ENCODE peak calls at places on chromosomes 12 and 14, in six cellular contexts. I is left ventricle myocardium inferior, F is DND-41, S is HFF-Myc, G is esophagus squamous epithelium, D is fibroblast of lung. O is an unnamed sample.

GRCh38 chr14:99080306-99080705 is 191.7 kb downstream of the BCL11B start:
- DNase-seq in I (no peak), F (no peak), S (no peak), G (no peak), D (no peak), O (no peak)

GRCh38 chr12:30753233-30753632 is 1.5 kb downstream of the CAPRIN2 start:
- DNase-seq in I (no peak), F (peak), S (no peak), G (no peak), D (peak), O (no peak)

GRCh38 chr14:68951051-68951797 is 27.9 kb downstream of the ACTN1 start:
- DNase-seq in I (peak), F (no peak), S (peak), G (no peak), D (peak), O (peak)

GRCh38 chr12:107375231-107375630 is 281.9 kb upstream of the CRY1 start:
- DNase-seq in I (no peak), F (no peak), S (no peak), G (no peak), D (no peak), O (no peak)

GRCh38 chr14:72472845-72473244 is 421.1 kb downstream of the DPF3 start:
- DNase-seq in I (no peak), F (no peak), S (no peak), G (no peak), D (no peak), O (no peak)

GRCh38 chr12:8036366-8036765 is 3.9 kb downstream of the FOXJ2 start:
- DNase-seq in I (peak), F (no peak), S (no peak), G (no peak), D (peak), O (no peak)

GRCh38 chr14:28830115-28830534 is 63.5 kb downstream of the FOXG1 start:
- DNase-seq in I (no peak), F (no peak), S (no peak), G (no peak), D (no peak), O (no peak)

GRCh38 chr14:99267871-99268775 is 3.9 kb downstream of the BCL11B start:
- DNase-seq in I (no peak), F (peak), S (no peak), G (no peak), D (no peak), O (no peak)

GRCh38 chr12:31506907-31507306 is 84.0 kb downstream of the DENND5B start:
- DNase-seq in I (no peak), F (no peak), S (no peak), G (no peak), D (peak), O (no peak)

GRCh38 chr14:75370416-75371205 is 57.2 kb upstream of the JDP2 start:
- DNase-seq in I (no peak), F (no peak), S (no peak), G (no peak), D (no peak), O (no peak)

GRCh38 chr14:73209943-73210342 is 27.4 kb upstream of the PAPLN start:
- DNase-seq in I (no peak), F (no peak), S (no peak), G (no peak), D (peak), O (no peak)

GRCh38 chr14:49552630-49553029 is 33.5 kb downstream of the RPS29 start:
- DNase-seq in I (no peak), F (no peak), S (no peak), G (no peak), D (no peak), O (no peak)

GRCh38 chr12:124036117-124037109 is 63.4 kb downstream of the ZNF664 start:
- DNase-seq in I (no peak), F (peak), S (no peak), G (no peak), D (peak), O (no peak)

GRCh38 chr12:77841467-77842054 is 10.9 kb downstream of the NAV3 start:
- DNase-seq in I (no peak), F (no peak), S (no peak), G (no peak), D (no peak), O (no peak)

GRCh38 chr12:109539508-109539907 is 33.8 kb downstream of the MMAB start:
- DNase-seq in I (no peak), F (no peak), S (no peak), G (no peak), D (peak), O (no peak)

GRCh38 chr12:130007771-130008170 is 103.9 kb upstream of the TMEM132D start:
- DNase-seq in I (no peak), F (no peak), S (no peak), G (no peak), D (no peak), O (no peak)

GRCh38 chr14:65446159-65446558 is 33.6 kb downstream of the FUT8 start:
- DNase-seq in I (no peak), F (no peak), S (peak), G (no peak), D (peak), O (no peak)

GRCh38 chr12:132170094-132170636 is 25.9 kb downstream of the NOC4L start:
- DNase-seq in I (peak), F (no peak), S (no peak), G (no peak), D (peak), O (no peak)

GRCh38 chr12:109389146-109389545 is 41.4 kb downstream of the MYO1H start:
- DNase-seq in I (no peak), F (peak), S (no peak), G (no peak), D (no peak), O (no peak)

GRCh38 chr12:95848575-95849388 is 10.0 kb upstream of the SNRPF start:
- DNase-seq in I (no peak), F (peak), S (peak), G (no peak), D (peak), O (no peak)
- TF ChIP-seq CTCF in I (peak), F (peak), S (peak), G (no peak), D (peak), O (peak)

GRCh38 chr12:52307836-52308806 is 13.1 kb downstream of the KRT83 start:
- DNase-seq in I (peak), F (no peak), S (no peak), G (no peak), D (peak), O (peak)
- TF ChIP-seq CTCF in I (peak), F (no peak), S (no peak), G (no peak), D (no peak), O (no peak)

GRCh38 chr14:90373887-90374286 is 22.9 kb upstream of the CALM1 start:
- DNase-seq in I (no peak), F (no peak), S (no peak), G (no peak), D (peak), O (no peak)

GRCh38 chr14:90374813-90375212 is 22.0 kb upstream of the CALM1 start:
- DNase-seq in I (no peak), F (no peak), S (no peak), G (no peak), D (no peak), O (no peak)

DNA sequence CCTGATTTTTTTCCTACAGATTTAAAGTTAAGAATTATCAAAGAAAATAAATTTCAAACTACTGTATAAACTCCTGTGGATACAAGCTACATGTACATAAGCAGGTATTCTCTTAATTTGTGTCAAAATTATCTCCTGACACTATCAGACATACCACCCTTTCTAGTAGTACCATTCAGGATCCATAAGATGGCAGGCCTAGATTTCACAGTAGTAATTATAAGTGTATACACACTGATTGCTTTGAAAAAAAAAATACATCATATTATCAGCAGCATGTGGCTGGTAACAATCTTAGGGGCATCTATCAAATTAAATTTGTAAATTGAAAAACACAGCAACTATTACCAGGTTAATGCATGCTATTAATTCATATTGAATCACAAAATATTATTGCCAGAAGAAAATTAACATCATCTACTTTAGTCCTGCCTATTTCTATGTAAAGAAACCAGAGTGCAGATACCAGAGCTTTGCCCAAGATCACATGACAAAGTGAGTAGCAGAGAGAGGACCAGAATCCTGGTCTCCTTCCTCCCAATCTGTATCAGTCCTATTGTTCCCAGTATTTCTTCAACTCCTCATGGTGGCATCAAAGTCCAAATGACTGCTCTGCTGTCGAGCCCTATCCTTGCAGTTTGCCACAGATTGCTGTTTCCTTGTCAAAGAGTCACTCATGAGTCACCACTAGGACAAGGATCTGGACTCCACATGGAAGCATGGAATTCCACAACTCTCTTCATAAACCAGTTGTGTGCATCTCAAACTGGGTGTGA is 27.7 kb upstream of the CALM1 start:
- DNase-seq in I (no peak), F (no peak), S (peak), G (no peak), D (peak), O (no peak)
- TF ChIP-seq CTCF in I (peak), F (peak), S (no peak), G (no peak), D (no peak), O (no peak)

GRCh38 chr12:46373303-46374182 is 970 bp upstream of the SLC38A2 start:
- DNase-seq in I (peak), F (peak), S (no peak), G (no peak), D (peak), O (no peak)
- TF ChIP-seq CTCF in I (peak), F (peak), S (no peak), G (no peak), D (no peak), O (peak)

GRCh38 chr14:88166616-88167015 is 156.5 kb downstream of the KCNK10 start:
- DNase-seq in I (no peak), F (no peak), S (no peak), G (no peak), D (peak), O (no peak)

GRCh38 chr14:88164906-88165534 is 158.0 kb downstream of the KCNK10 start:
- DNase-seq in I (no peak), F (peak), S (no peak), G (no peak), D (peak), O (no peak)

GRCh38 chr14:88168025-88168424 is 155.0 kb downstream of the KCNK10 start:
- DNase-seq in I (no peak), F (no peak), S (no peak), G (no peak), D (no peak), O (no peak)

GRCh38 chr14:88170333-88170732 is 152.7 kb downstream of the KCNK10 start:
- DNase-seq in I (no peak), F (no peak), S (no peak), G (no peak), D (no peak), O (no peak)

DNA sequence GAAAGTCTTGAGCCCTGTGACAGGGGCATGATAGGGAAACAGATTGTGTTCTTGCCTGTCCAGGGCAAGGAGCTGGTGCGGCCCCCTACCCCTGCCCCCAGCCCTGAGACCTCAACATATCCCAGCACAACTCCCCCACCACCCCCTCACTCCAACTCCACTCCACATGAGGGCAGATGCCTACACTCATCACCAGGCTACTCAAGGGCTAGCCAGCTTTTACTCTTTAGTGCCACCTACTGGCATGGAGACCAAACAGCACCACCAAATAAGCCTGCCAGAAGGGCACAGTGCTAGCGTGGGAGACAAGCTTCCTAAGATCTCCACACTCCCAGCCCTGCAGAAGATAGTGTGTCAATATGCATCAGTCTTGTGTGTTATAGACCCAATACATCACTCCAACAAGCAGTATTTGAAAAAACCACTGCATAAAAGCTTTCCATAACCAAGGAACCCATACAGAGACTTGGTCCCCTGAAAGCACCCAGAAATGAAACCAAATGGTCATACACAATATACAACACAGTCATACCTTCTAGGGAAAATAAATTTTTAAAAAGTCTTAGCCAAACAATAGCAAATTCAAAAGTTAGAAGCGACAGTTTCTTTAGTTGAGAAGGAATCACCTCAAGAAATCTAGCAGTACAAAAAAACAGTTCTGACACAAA is 154.4 kb downstream of the KCNK10 start:
- DNase-seq in I (no peak), F (peak), S (peak), G (no peak), D (peak), O (no peak)
- TF ChIP-seq CTCF in I (peak), F (peak), S (peak), G (peak), D (peak), O (peak)

DNA sequence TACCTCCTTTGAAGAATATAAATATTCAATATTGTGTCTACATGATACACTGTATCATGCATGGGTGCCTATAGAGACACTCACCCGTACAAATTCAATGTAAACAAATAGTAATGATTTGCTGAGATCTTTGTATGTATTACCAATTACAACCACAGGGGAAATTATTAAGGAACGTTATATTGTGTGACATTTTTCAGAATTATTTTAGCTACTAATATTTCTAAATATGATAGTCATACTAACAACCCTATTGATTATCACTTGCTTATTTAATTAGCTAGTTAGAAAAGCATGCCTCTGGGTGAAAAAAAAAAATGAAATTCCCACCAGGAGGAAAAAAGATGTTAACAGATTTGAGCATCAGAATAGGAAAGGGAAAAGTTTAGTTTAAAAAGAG is 2.1 kb downstream of the SOX5 start:
- DNase-seq in I (no peak), F (no peak), S (no peak), G (no peak), D (no peak), O (no peak)
- TF ChIP-seq CTCF in I (no peak), F (no peak), S (no peak), G (no peak), D (no peak), O (no peak)

GRCh38 chr12:49019435-49020317 is 1.1 kb upstream of the PRKAG1 start:
- DNase-seq in I (no peak), F (peak), S (no peak), G (no peak), D (peak), O (no peak)
- TF ChIP-seq CTCF in I (no peak), F (peak), S (peak), G (no peak), D (peak), O (peak)

O was measured in AG09319.